ENCODE peak calls at places on chromosomes 4 and X, in six cellular contexts. O is stomach, P is upper lobe of left lung, W is A549, T is adrenal gland, F is IMR-90. Q is an unnamed sample.

GRCh38 chr4:143071351-143071750 is 113.4 kb upstream of the USP38 start:
- DNase-seq in W (no peak), F (no peak), O (no peak), T (no peak), P (no peak), Q (no peak)

GRCh38 chr4:185108669-185109068 is 34.4 kb upstream of the SLC25A4 start:
- DNase-seq in F (no peak), P (no peak), O (peak; percentile 50), T (no peak), W (no peak), Q (no peak)

GRCh38 chr4:140426610-140427103 is 791 bp downstream of the CLGN start:
- DNase-seq in P (no peak), O (no peak), T (no peak), F (no peak), W (peak; percentile 13), Q (no peak)

GRCh38 chr4:13548984-13549546 is 4.8 kb upstream of the NKX3-2 start:
- DNase-seq in P (no peak), W (peak; percentile 78), T (peak; percentile 83), O (peak; percentile 81), F (peak; percentile 74), Q (peak; percentile 86)

GRCh38 chrX:13059676-13060499 is 15.5 kb upstream of the FAM9C start:
- DNase-seq in O (no peak), F (peak; percentile 73), W (peak; percentile 36), P (no peak), T (peak; percentile 35), Q (no peak)

GRCh38 chrX:153306527-153307115 is 14.9 kb downstream of the PNMA6F start:
- DNase-seq in P (peak; percentile 22), F (no peak), O (no peak), T (no peak), W (no peak), Q (no peak)

GRCh38 chr4:141180991-141181760 is 39.5 kb upstream of the ZNF330 start:
- DNase-seq in F (no peak), W (no peak), P (no peak), T (no peak), O (no peak), Q (no peak)

GRCh38 chr4:76950052-76950845 is 697 bp downstream of the SEPTIN11 start:
- DNase-seq in W (peak; percentile 19), F (no peak), O (peak; percentile 64), P (peak; percentile 92), T (peak; percentile 13), Q (peak; percentile 85)

GRCh38 chr4:577499-578450 is 1.7 kb upstream of the TMEM271 start:
- DNase-seq in O (no peak), F (no peak), W (no peak), P (peak; percentile 66), T (no peak), Q (no peak)

GRCh38 chrX:153969125-153969903 is 2.3 kb downstream of the HCFC1 start:
- DNase-seq in O (no peak), P (no peak), F (no peak), W (no peak), T (no peak), Q (no peak)

GRCh38 chr4:168421671-168422070 is 58.6 kb downstream of the DDX60L start:
- DNase-seq in T (no peak), O (peak; percentile 31), P (no peak), F (peak; percentile 47), W (no peak), Q (no peak)

GRCh38 chr4:15234585-15235126 is 193.2 kb upstream of the C1QTNF7 start:
- DNase-seq in T (no peak), W (no peak), O (no peak), P (no peak), F (peak; percentile 98), Q (no peak)

GRCh38 chr4:113628711-113629110 is 132.8 kb downstream of the CAMK2D start:
- DNase-seq in P (no peak), F (no peak), T (no peak), O (no peak), W (no peak), Q (no peak)

GRCh38 chr4:169256101-169256612 is 14.6 kb downstream of the SH3RF1 start:
- DNase-seq in O (no peak), P (no peak), F (peak; percentile 51), T (no peak), W (no peak), Q (no peak)

GRCh38 chrX:26262121-26262523 is 46.2 kb downstream of the MAGEB5 start:
- DNase-seq in W (no peak), O (no peak), P (no peak), F (peak; percentile 26), T (no peak), Q (no peak)

GRCh38 chr4:48967626-48968025 is 18.4 kb upstream of the CWH43 start:
- DNase-seq in T (no peak), O (no peak), W (no peak), P (no peak), F (peak; percentile 39), Q (no peak)

GRCh38 chrX:39931554-39932282 is 166.0 kb downstream of the BCOR start:
- DNase-seq in F (no peak), P (no peak), W (no peak), O (no peak), T (no peak), Q (no peak)

GRCh38 chrX:153549807-153550206 is 32.4 kb downstream of the ATP2B3 start:
- DNase-seq in T (no peak), W (no peak), P (peak; percentile 29), O (no peak), F (no peak), Q (no peak)

GRCh38 chrX:34880656-34881055 is 61.9 kb upstream of the FAM47B start:
- DNase-seq in F (peak; percentile 74), T (no peak), O (no peak), P (no peak), W (no peak), Q (no peak)

GRCh38 chrX:34884693-34885277 is 57.8 kb upstream of the FAM47B start:
- DNase-seq in T (peak; percentile 34), F (peak; percentile 88), O (no peak), W (peak; percentile 33), P (no peak), Q (no peak)

GRCh38 chrX:34879876-34880275 is 62.7 kb upstream of the FAM47B start:
- DNase-seq in P (no peak), O (no peak), W (no peak), T (no peak), F (no peak), Q (no peak)

GRCh38 chrX:34879361-34879760 is 63.2 kb upstream of the FAM47B start:
- DNase-seq in F (peak; percentile 11), O (no peak), T (no peak), P (no peak), W (no peak), Q (no peak)

DNA sequence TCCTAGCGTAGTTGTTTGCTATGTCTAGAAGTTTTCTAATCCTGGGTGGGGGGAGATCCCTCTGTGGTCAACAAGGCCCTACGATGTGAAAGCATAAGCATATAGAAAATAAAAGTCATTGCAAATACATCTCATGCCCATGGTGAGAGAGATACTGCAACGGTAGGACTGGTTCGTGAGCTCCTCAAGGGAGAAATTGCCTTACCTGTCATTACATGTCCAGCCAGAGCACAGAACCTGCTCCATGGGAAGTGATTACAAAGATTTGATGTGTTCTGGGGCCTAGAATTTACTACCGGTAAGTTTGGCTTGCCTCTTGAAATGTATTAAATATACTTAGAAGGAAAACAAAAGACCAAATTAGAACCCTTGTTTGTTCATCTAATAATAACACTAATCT is 60.9 kb upstream of the FAM47B start:
- DNase-seq in W (no peak), F (no peak), P (no peak), T (no peak), O (no peak), Q (no peak)
- H3K4me1 ChIP-seq in W (peaks cover 54% of the 10 kb centered on the region), F (peaks cover 5% of the 10 kb centered on the region), P (no peaks in the 10 kb centered on the region), T (no peaks in the 10 kb centered on the region), O (no peaks in the 10 kb centered on the region), Q (no peaks in the 10 kb centered on the region)

GRCh38 chrX:148265829-148266228 is 234.6 kb upstream of the AFF2 start:
- DNase-seq in P (no peak), O (no peak), F (no peak), T (no peak), W (no peak), Q (no peak)

GRCh38 chrX:148268646-148269045 is 231.8 kb upstream of the AFF2 start:
- DNase-seq in F (no peak), T (no peak), W (no peak), P (no peak), O (no peak), Q (no peak)

GRCh38 chrX:148270499-148270898 is 229.9 kb upstream of the AFF2 start:
- DNase-seq in O (no peak), P (no peak), T (no peak), F (no peak), W (no peak), Q (no peak)

GRCh38 chrX:148271263-148271662 is 229.2 kb upstream of the AFF2 start:
- DNase-seq in O (no peak), P (no peak), W (no peak), F (no peak), T (no peak), Q (no peak)

DNA sequence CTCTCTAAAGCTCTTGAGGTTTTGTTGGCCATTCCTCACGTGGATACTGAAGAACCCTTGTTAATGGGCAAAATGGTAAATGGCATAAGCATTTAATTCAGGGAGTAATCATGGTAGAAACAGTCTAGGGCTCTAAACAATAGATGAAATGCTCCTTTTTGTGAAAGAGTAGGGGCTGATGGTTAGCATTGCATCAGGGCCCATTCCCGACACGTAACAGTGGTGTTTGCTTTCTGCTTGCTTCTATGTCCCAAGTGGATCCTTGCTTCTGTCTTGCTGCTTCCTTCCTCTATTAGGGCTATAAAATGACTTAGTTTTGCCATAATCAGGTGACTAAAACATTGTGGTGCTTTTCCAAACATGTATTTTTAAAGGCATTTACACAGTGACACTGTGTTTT is 230.9 kb upstream of the AFF2 start:
- DNase-seq in W (no peak), P (no peak), T (no peak), O (no peak), F (no peak), Q (no peak)
- H3K27ac ChIP-seq in W (no peak overlapping the region), P (no peak overlapping the region), T (no peak overlapping the region), O (no peak overlapping the region), F (no peak overlapping the region), Q (no peak overlapping the region)

GRCh38 chrX:54182194-54182863 is 725 bp downstream of the FAM120C start:
- DNase-seq in P (peak; percentile 87), O (peak; percentile 65), T (peak; percentile 73), W (peak; percentile 58), F (no peak), Q (peak; percentile 70)
- TF ChIP-seq POLR2A in P (no peak), O (no peak), T (no peak), W (peak; percentile 82), F (no peak), Q (no peak)

GRCh38 chr4:183586824-183587223 is 72.2 kb downstream of the RWDD4 start:
- DNase-seq in P (no peak), T (no peak), O (no peak), W (no peak), F (no peak), Q (no peak)
- H3K4me1 ChIP-seq in P (no peaks in the 10 kb centered on the region), T (peaks cover 16% of the 10 kb centered on the region), O (no peaks in the 10 kb centered on the region), W (no peaks in the 10 kb centered on the region), F (peaks cover 1% of the 10 kb centered on the region), Q (no peaks in the 10 kb centered on the region)